ENCODE peak calls at places on chromosomes 11 and 22, in five cellular contexts. W is nucleus accumbens; R is activated CD8-positive, alpha-beta memory T cell treated with anti-CD3 and anti-CD28 coated beads, Interleukin-2, amount 50 U/mL, for 4 hours; I is Calu3; Z is activated CD4-positive, CD25-positive, alpha-beta regulatory T cell. L is an unnamed sample.

GRCh38 chr11:33893711-33894401 is 2.0 kb upstream of the LMO2 start:
- DNase-seq in Z (no peak), R (peak), I (no peak), W (no peak), L (peak)

GRCh38 chr11:117375960-117376359 is 48.3 kb downstream of the CEP164 start:
- DNase-seq in R (no peak), I (no peak), Z (no peak), W (no peak), L (no peak)

GRCh38 chr22:45584121-45584570 is 81.5 kb downstream of the FBLN1 start:
- DNase-seq in W (no peak), I (no peak), R (no peak), Z (no peak), L (no peak)

GRCh38 chr11:13215157-13215556 is 62.4 kb upstream of the BMAL1 start:
- DNase-seq in I (no peak), R (no peak), Z (no peak), W (no peak), L (no peak)

GRCh38 chr11:10824888-10825287 is 16.2 kb upstream of the EIF4G2 start:
- DNase-seq in W (no peak), I (no peak), Z (no peak), R (no peak), L (no peak)

GRCh38 chr11:29782447-29782846 is 234.4 kb downstream of the KCNA4 start:
- DNase-seq in W (peak), R (no peak), Z (no peak), I (no peak), L (no peak)

GRCh38 chr11:57180141-57180561 is 1.6 kb upstream of the LRRC55 start:
- DNase-seq in R (no peak), I (no peak), Z (no peak), W (no peak), L (no peak)

GRCh38 chr11:60857378-60858232 is 1.9 kb upstream of the PTGDR2 start:
- DNase-seq in Z (no peak), W (no peak), I (no peak), R (no peak), L (no peak)

GRCh38 chr11:94153320-94153719 is 24.7 kb downstream of the PANX1 start:
- DNase-seq in Z (no peak), I (no peak), W (no peak), R (no peak), L (no peak)

GRCh38 chr11:125305346-125305745 is 140.8 kb downstream of the PKNOX2 start:
- DNase-seq in I (no peak), Z (no peak), R (no peak), W (no peak), L (no peak)

GRCh38 chr11:134845474-134846435 is 433.7 kb upstream of the B3GAT1 start:
- DNase-seq in R (no peak), I (no peak), Z (no peak), W (no peak), L (no peak)

GRCh38 chr22:29994027-29994715 is 86.1 kb upstream of the HORMAD2 start:
- DNase-seq in I (no peak), Z (no peak), W (no peak), R (no peak), L (no peak)

GRCh38 chr11:26620282-26621045 is 48.4 kb upstream of the MUC15 start:
- DNase-seq in Z (no peak), W (no peak), I (no peak), R (no peak), L (no peak)

GRCh38 chr11:123386746-123387510 is 43.1 kb upstream of the GRAMD1B start:
- DNase-seq in R (no peak), W (no peak), I (no peak), Z (no peak), L (no peak)

GRCh38 chr11:21820176-21820575 is 372.7 kb upstream of the ANO5 start:
- DNase-seq in I (no peak), R (no peak), W (no peak), Z (no peak), L (no peak)

GRCh38 chr11:116052603-116053537 is 548.7 kb upstream of the CADM1 start:
- DNase-seq in W (no peak), Z (no peak), I (no peak), R (no peak), L (no peak)

GRCh38 chr11:12139144-12139881 is 28.9 kb downstream of the MICAL2 start:
- DNase-seq in W (no peak), I (no peak), Z (no peak), R (no peak), L (no peak)

GRCh38 chr22:38221407-38221806 is 19.6 kb downstream of the MAFF start:
- DNase-seq in Z (no peak), I (no peak), W (no peak), R (no peak), L (no peak)

GRCh38 chr11:118306556-118306955 is 2.0 kb downstream of the CD3E start:
- DNase-seq in I (no peak), R (peak), W (no peak), Z (no peak), L (no peak)

GRCh38 chr22:29112102-29112501 is 39.3 kb downstream of the KREMEN1 start:
- DNase-seq in I (no peak), Z (no peak), W (no peak), R (no peak), L (no peak)

GRCh38 chr11:62398011-62398994 is 20.5 kb upstream of the SCGB1A1 start:
- DNase-seq in R (no peak), Z (no peak), W (no peak), I (no peak), L (no peak)

L was measured in activated T-helper 1 cell treated with anti-CD3 and anti-CD28 coated beads, Interleukin-12 subunit alpha, Interleukin-12 subunit beta, Interleukin-2, Interleukin-4 antibody, amounts not matched to agents 30 ng/mL and 10 ng/mL and 1 ng/mL, durations not matched to agents 14 hours and 24 hours and 36 hours.